ENCODE peak calls at places on chromosome 18, in five cellular contexts. R, N, P, M and T are unnamed samples.

GRCh38 chr18:34999734-35000397 is 41.3 kb upstream of the MAPRE2 start:
- DNase-seq in R (no peak), N (no peak), P (no peak), M (no peak), T (no peak)

GRCh38 chr18:3286165-3286564 is 24.2 kb downstream of the MYL12B start:
- DNase-seq in R (peak), N (no peak), P (no peak), M (no peak), T (no peak)

GRCh38 chr18:62354171-62354570 is 29.1 kb downstream of the TNFRSF11A start:
- DNase-seq in R (no peak), N (no peak), P (no peak), M (no peak), T (no peak)

GRCh38 chr18:56929861-56930260 is 217.0 kb upstream of the BOD1L2 start:
- DNase-seq in R (no peak), N (no peak), P (no peak), M (no peak), T (no peak)

GRCh38 chr18:48926420-48926857 is 24.3 kb downstream of the SMAD7 start:
- DNase-seq in R (no peak), N (peak), P (no peak), M (no peak), T (no peak)

GRCh38 chr18:35577045-35577848 is 4.3 kb upstream of the GALNT1 start:
- DNase-seq in R (no peak), N (peak), P (no peak), M (no peak), T (no peak)

GRCh38 chr18:36186461-36187137 is 698 bp upstream of the MOCOS start:
- DNase-seq in R (no peak), N (peak), P (no peak), M (peak), T (peak)

GRCh38 chr18:711330-711692 is 1.1 kb downstream of the ENOSF1 start:
- DNase-seq in R (no peak), N (no peak), P (no peak), M (no peak), T (no peak)

GRCh38 chr18:62450546-62451395 is 72.1 kb upstream of the ZCCHC2 start:
- DNase-seq in R (peak), N (peak), P (peak), M (peak), T (peak)

GRCh38 chr18:60935046-60935445 is 398.2 kb upstream of the CDH20 start:
- DNase-seq in R (no peak), N (no peak), P (no peak), M (no peak), T (no peak)

GRCh38 chr18:43571078-43571689 is 293.9 kb upstream of the SYT4 start:
- DNase-seq in R (peak), N (no peak), P (peak), M (no peak), T (no peak)

GRCh38 chr18:25853716-25854465 is 236.5 kb downstream of the SS18 start:
- DNase-seq in R (no peak), N (no peak), P (no peak), M (no peak), T (no peak)

GRCh38 chr18:76588591-76589303 is 93.7 kb upstream of the ZNF516 start:
- DNase-seq in R (peak), N (no peak), P (no peak), M (no peak), T (no peak)

GRCh38 chr18:76587147-76587885 is 92.3 kb upstream of the ZNF516 start:
- DNase-seq in R (no peak), N (no peak), P (no peak), M (no peak), T (no peak)

GRCh38 chr18:76580288-76580962 is 85.4 kb upstream of the ZNF516 start:
- DNase-seq in R (no peak), N (no peak), P (no peak), M (no peak), T (no peak)

GRCh38 chr18:76581261-76581660 is 86.2 kb upstream of the ZNF516 start:
- DNase-seq in R (no peak), N (no peak), P (no peak), M (no peak), T (no peak)

GRCh38 chr18:76584414-76585310 is 89.6 kb upstream of the ZNF516 start:
- DNase-seq in R (no peak), N (no peak), P (no peak), M (no peak), T (no peak)
- TF ChIP-seq POLR2A in R (no peak), N (no peak), P (no peak), M (no peak), T (no peak)

DNA sequence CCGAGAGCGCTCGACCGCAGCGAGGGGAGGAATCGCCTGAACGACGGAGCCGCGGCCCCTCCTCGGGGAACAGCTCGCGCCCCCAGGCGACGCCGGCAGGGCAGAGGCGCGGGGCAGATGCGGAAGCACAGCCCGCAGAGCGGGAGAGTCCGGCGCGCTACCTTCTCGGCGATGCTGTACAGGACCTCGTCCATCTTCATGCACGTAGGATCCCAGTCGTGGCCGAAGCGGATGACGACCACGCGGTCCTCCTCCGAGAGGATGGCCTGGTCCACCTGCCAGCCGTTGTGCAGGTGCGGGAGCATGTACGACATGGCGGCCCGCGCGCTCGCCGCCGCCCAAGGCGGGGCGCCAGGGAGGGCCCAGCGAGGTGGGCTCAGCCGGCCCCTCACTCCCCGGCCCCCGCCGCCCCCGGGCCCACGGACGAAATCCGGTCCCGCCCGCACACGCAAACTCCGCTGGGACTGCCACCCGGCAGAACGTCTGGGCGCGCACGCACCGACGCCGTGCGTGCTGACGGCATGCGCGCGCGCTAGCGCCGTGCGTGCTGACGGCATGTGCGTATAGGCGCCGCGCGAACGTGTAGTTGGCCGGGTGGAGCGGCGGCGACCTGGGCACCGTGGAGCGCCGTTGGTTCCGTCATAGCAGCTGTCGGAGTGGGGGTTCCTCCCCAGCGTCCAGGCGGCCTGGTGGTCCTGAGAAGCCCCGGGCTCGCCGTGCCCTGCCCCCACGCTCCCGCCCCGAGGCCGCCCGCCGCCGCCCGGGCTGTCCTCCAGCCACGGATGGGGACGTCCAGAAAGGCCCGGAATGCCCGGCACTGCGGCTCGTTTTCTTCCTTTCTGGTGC is at the start of gene TXNL4A:
- DNase-seq in R (peak), N (peak), P (peak), M (peak), T (peak)
- TF ChIP-seq POLR2A in R (peak), N (peak), P (peak), M (peak), T (peak)

GRCh38 chr18:9931679-9932078 is 17.9 kb downstream of the VAPA start:
- DNase-seq in R (no peak), N (no peak), P (no peak), M (no peak), T (no peak)
- TF ChIP-seq POLR2A in R (no peak), N (no peak), P (no peak), M (no peak), T (no peak)

GRCh38 chr18:9688036-9688741 is 19.9 kb upstream of the RAB31 start:
- DNase-seq in R (no peak), N (no peak), P (peak), M (no peak), T (no peak)
- TF ChIP-seq POLR2A in R (no peak), N (no peak), P (no peak), M (no peak), T (no peak)

DNA sequence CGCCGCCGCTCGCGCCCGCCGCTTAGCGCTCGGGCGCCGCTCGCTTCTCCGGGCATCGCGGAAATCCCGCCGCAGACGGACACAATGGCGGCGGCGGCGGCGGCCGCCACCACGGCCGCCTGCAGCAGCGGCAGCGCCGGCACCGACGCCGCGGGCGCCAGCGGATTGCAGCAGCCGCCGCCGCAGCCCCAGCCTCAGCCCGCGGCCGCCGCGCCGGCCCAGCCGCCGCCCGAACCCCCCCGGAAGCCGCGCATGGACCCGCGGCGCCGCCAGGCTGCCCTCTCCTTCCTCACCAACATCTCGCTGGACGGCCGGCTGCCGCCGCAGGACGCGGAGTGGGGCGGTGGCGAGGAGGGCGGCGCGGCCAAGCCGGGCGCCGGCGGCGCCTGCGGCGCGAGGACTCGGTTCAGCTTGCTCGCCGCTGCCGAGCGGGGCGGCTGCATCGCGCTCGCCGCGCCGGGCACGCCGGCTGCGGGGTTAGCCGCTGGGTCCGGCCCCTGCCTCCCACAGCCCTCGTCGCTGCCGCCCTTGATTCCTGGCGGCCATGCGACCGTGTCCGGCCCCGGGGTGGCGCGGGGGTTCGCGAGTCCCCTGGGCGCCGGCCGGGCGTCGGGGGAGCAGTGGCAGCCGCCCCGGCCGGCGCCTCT is 517 bp downstream of the CABLES1 start:
- DNase-seq in R (peak), N (peak), P (no peak), M (peak), T (peak)
- TF ChIP-seq POLR2A in R (no peak), N (no peak), P (no peak), M (no peak), T (no peak)

GRCh38 chr18:73948497-73948896 is 199.1 kb downstream of the FBXO15 start:
- DNase-seq in R (no peak), N (no peak), P (peak), M (no peak), T (no peak)
- TF ChIP-seq POLR2A in R (no peak), N (no peak), P (no peak), M (no peak), T (no peak)